ENCODE peak calls at places on chromosomes 3 and 15, in six cellular contexts. One of them, this sample, is unnamed.
A peak's percentile ranks its signal among the peaks of the same experiment; 100 is the strongest.

GRCh38 chr3:29705906-29706507 is 425.1 kb downstream of the RBMS3 start:
- DNase-seq in IMR-90: no peak
- DNase-seq in H1: no peak
- DNase-seq in H9: no peak
- DNase-seq in neuronal stem cell: no peak
- DNase-seq in mesenchymal stem cell: no peak
- DNase-seq in this sample: no peak

GRCh38 chr3:7728566-7729519 is 772.8 kb upstream of the LMCD1 start:
- DNase-seq in IMR-90: no peak
- DNase-seq in H1: no peak
- DNase-seq in H9: no peak
- DNase-seq in neuronal stem cell: no peak
- DNase-seq in mesenchymal stem cell: no peak
- DNase-seq in this sample: no peak

GRCh38 chr15:48062476-48062875 is 58.3 kb upstream of the SLC24A5 start:
- DNase-seq in IMR-90: peak; percentile 61
- DNase-seq in H1: no peak
- DNase-seq in H9: no peak
- DNase-seq in neuronal stem cell: no peak
- DNase-seq in mesenchymal stem cell: peak; percentile 82
- DNase-seq in this sample: no peak

GRCh38 chr3:13539285-13539625 is 9.7 kb upstream of the FBLN2 start:
- DNase-seq in IMR-90: peak; percentile 75
- DNase-seq in H1: no peak
- DNase-seq in H9: no peak
- DNase-seq in neuronal stem cell: no peak
- DNase-seq in mesenchymal stem cell: peak; percentile 54
- DNase-seq in this sample: peak; percentile 69

GRCh38 chr15:85756411-85757072 is 38.2 kb downstream of the KLHL25 start:
- DNase-seq in IMR-90: no peak
- DNase-seq in H1: no peak
- DNase-seq in H9: no peak
- DNase-seq in neuronal stem cell: no peak
- DNase-seq in mesenchymal stem cell: no peak
- DNase-seq in this sample: peak; percentile 80

GRCh38 chr3:128339491-128340012 is 127.1 kb downstream of the DNAJB8 start:
- DNase-seq in IMR-90: no peak
- DNase-seq in H1: no peak
- DNase-seq in H9: no peak
- DNase-seq in neuronal stem cell: no peak
- DNase-seq in mesenchymal stem cell: no peak
- DNase-seq in this sample: no peak

GRCh38 chr3:70811880-70812279 is 499.4 kb upstream of the MDFIC2 start:
- DNase-seq in IMR-90: peak; percentile 81
- DNase-seq in H1: no peak
- DNase-seq in H9: no peak
- DNase-seq in neuronal stem cell: no peak
- DNase-seq in mesenchymal stem cell: peak; percentile 92
- DNase-seq in this sample: peak; percentile 21

GRCh38 chr15:71784719-71785118 is 25.6 kb upstream of the NR2E3 start:
- DNase-seq in IMR-90: no peak
- DNase-seq in H1: peak; percentile 85
- DNase-seq in H9: no peak
- DNase-seq in neuronal stem cell: no peak
- DNase-seq in mesenchymal stem cell: no peak
- DNase-seq in this sample: peak; percentile 19

GRCh38 chr3:29307229-29307796 is 26.4 kb downstream of the RBMS3 start:
- DNase-seq in IMR-90: peak; percentile 83
- DNase-seq in H1: no peak
- DNase-seq in H9: no peak
- DNase-seq in neuronal stem cell: no peak
- DNase-seq in mesenchymal stem cell: peak; percentile 84
- DNase-seq in this sample: no peak

GRCh38 chr3:112111785-112112402 is 21.2 kb downstream of the GCSAM start:
- DNase-seq in IMR-90: peak; percentile 77
- DNase-seq in H1: no peak
- DNase-seq in H9: peak; percentile 71
- DNase-seq in neuronal stem cell: peak; percentile 59
- DNase-seq in mesenchymal stem cell: peak; percentile 60
- DNase-seq in this sample: peak; percentile 66

GRCh38 chr15:33801954-33802353 is 166.3 kb upstream of the CHRM5 start:
- DNase-seq in IMR-90: no peak
- DNase-seq in H1: no peak
- DNase-seq in H9: no peak
- DNase-seq in neuronal stem cell: no peak
- DNase-seq in mesenchymal stem cell: no peak
- DNase-seq in this sample: no peak

GRCh38 chr3:29313074-29313473 is 32.2 kb downstream of the RBMS3 start:
- DNase-seq in IMR-90: peak; percentile 59
- DNase-seq in H1: no peak
- DNase-seq in H9: no peak
- DNase-seq in neuronal stem cell: no peak
- DNase-seq in mesenchymal stem cell: no peak
- DNase-seq in this sample: no peak

GRCh38 chr15:71730277-71731144 is 79.8 kb upstream of the NR2E3 start:
- DNase-seq in IMR-90: peak; percentile 77
- DNase-seq in H1: peak; percentile 54
- DNase-seq in H9: peak; percentile 42
- DNase-seq in neuronal stem cell: peak; percentile 35
- DNase-seq in mesenchymal stem cell: peak; percentile 68
- DNase-seq in this sample: peak; percentile 80

GRCh38 chr15:23416349-23417276 is 30.4 kb downstream of the GOLGA6L2 start:
- DNase-seq in IMR-90: no peak
- DNase-seq in H1: peak; percentile 77
- DNase-seq in H9: peak; percentile 67
- DNase-seq in neuronal stem cell: no peak
- DNase-seq in mesenchymal stem cell: no peak
- DNase-seq in this sample: no peak

GRCh38 chr15:21260966-21261395 is 179.3 kb downstream of the POTEB3 start:
- DNase-seq in IMR-90: no peak
- DNase-seq in H1: no peak
- DNase-seq in H9: no peak
- DNase-seq in neuronal stem cell: no peak
- DNase-seq in mesenchymal stem cell: no peak
- DNase-seq in this sample: no peak

GRCh38 chr3:100665230-100665629 is 44.1 kb upstream of the TFG start:
- DNase-seq in IMR-90: no peak
- DNase-seq in H1: no peak
- DNase-seq in H9: no peak
- DNase-seq in neuronal stem cell: no peak
- DNase-seq in mesenchymal stem cell: no peak
- DNase-seq in this sample: no peak

GRCh38 chr3:67386446-67386845 is 268.0 kb downstream of the SUCLG2 start:
- DNase-seq in IMR-90: peak; percentile 11
- DNase-seq in H1: no peak
- DNase-seq in H9: no peak
- DNase-seq in neuronal stem cell: no peak
- DNase-seq in mesenchymal stem cell: no peak
- DNase-seq in this sample: no peak

GRCh38 chr15:100152463-100152862 is 189.3 kb downstream of the ADAMTS17 start:
- DNase-seq in IMR-90: no peak
- DNase-seq in H1: no peak
- DNase-seq in H9: no peak
- DNase-seq in neuronal stem cell: no peak
- DNase-seq in mesenchymal stem cell: no peak
- DNase-seq in this sample: no peak

GRCh38 chr15:49145651-49146609 is 9.5 kb downstream of the COPS2 start:
- DNase-seq in IMR-90: peak; percentile 73
- DNase-seq in H1: no peak
- DNase-seq in H9: no peak
- DNase-seq in neuronal stem cell: peak; percentile 46
- DNase-seq in mesenchymal stem cell: peak; percentile 71
- DNase-seq in this sample: peak; percentile 52

GRCh38 chr3:4736284-4736861 is 242.9 kb upstream of the BHLHE40 start:
- DNase-seq in IMR-90: peak; percentile 50
- DNase-seq in H1: no peak
- DNase-seq in H9: no peak
- DNase-seq in neuronal stem cell: no peak
- DNase-seq in mesenchymal stem cell: no peak
- DNase-seq in this sample: peak; percentile 55

GRCh38 chr3:125460233-125460632 is 59.8 kb downstream of the SNX4 start:
- DNase-seq in IMR-90: no peak
- DNase-seq in H1: no peak
- DNase-seq in H9: no peak
- DNase-seq in neuronal stem cell: no peak
- DNase-seq in mesenchymal stem cell: no peak
- DNase-seq in this sample: no peak

GRCh38 chr3:4986175-4986610 is 7.0 kb downstream of the BHLHE40 start:
- DNase-seq in IMR-90: peak; percentile 64
- DNase-seq in H1: no peak
- DNase-seq in H9: no peak
- DNase-seq in neuronal stem cell: no peak
- DNase-seq in mesenchymal stem cell: no peak
- DNase-seq in this sample: no peak

GRCh38 chr3:172038823-172039222 is 555 bp upstream of the FNDC3B start:
- DNase-seq in IMR-90: peak; percentile 49
- DNase-seq in H1: no peak
- DNase-seq in H9: peak; percentile 47
- DNase-seq in neuronal stem cell: no peak
- DNase-seq in mesenchymal stem cell: peak; percentile 67
- DNase-seq in this sample: no peak

GRCh38 chr3:172042136-172042535 is 2.8 kb downstream of the FNDC3B start:
- DNase-seq in IMR-90: no peak
- DNase-seq in H1: no peak
- DNase-seq in H9: no peak
- DNase-seq in neuronal stem cell: no peak
- DNase-seq in mesenchymal stem cell: peak; percentile 63
- DNase-seq in this sample: peak; percentile 64

GRCh38 chr3:172040976-172041963 is 1.9 kb downstream of the FNDC3B start:
- DNase-seq in IMR-90: peak; percentile 41
- DNase-seq in H1: no peak
- DNase-seq in H9: no peak
- DNase-seq in neuronal stem cell: no peak
- DNase-seq in mesenchymal stem cell: peak; percentile 60
- DNase-seq in this sample: peak; percentile 52

GRCh38 chr3:172039352-172040077 is at the start of gene FNDC3B:
- DNase-seq in IMR-90: peak; percentile 95
- DNase-seq in H1: peak; percentile 98
- DNase-seq in H9: peak; percentile 96
- DNase-seq in neuronal stem cell: peak; percentile 96
- DNase-seq in mesenchymal stem cell: peak; percentile 97
- DNase-seq in this sample: peak; percentile 98

DNA sequence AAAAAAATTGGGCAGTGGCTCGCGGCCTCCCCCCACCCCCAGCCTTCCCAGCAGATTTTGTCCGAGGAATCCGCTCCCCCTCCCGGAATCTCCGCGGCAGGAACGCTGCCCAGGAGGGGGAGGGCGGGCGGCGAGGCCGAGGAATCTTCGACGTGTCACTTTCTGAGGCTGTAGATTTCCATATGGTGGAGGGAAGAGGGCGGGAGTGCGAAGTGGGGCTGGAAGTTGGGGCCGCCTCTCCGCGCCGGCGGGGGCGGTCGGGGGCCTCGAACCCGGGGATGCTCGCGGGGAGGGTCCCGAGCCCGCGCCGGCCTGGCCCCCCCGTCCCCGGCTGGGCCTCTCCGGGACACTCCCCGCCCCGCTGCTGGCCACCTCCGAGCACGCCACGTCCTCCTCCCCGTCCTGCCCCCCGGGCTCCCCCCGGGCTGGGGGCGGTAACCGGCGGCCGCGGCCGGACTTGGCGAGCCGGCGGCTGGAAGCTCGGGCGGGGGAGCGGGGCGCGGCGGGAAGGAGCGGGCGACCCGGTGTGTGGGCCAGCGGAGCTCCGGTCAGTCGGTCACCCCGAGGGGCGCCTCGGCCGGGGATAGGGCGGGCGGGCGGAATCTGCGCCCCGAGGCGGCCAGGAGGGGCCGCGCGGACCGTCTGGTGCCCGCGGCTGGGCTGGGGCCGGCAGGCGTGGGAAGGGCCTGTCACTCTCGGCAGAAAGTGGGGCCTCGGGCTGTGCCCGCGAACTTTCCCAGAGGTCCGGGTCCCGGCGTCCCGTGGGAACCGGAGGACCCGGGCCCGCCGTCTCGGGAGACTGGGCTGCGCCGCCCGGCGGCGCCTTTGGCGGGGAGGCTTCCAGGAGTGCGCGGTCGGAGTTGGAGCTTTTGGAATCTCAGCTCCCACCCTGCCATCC is 949 bp downstream of the FNDC3B start:
- DNase-seq in IMR-90: peak; percentile 86
- DNase-seq in H1: peak; percentile 76
- DNase-seq in H9: peak; percentile 75
- DNase-seq in neuronal stem cell: peak; percentile 70
- DNase-seq in mesenchymal stem cell: peak; percentile 88
- DNase-seq in this sample: peak; percentile 93
- H4K8ac ChIP-seq in IMR-90: peak overlapping the region; percentile 60
- H4K8ac ChIP-seq in H1: peak overlapping the region; percentile 94
- H4K8ac ChIP-seq in H9: no peak overlapping the region
- H4K8ac ChIP-seq in neuronal stem cell: no peak overlapping the region
- H4K8ac ChIP-seq in mesenchymal stem cell: peak overlapping the region; percentile 98
- H4K8ac ChIP-seq in this sample: peak overlapping the region; percentile 86

GRCh38 chr3:105422645-105423044 is 55.9 kb downstream of the ALCAM start:
- DNase-seq in IMR-90: no peak
- DNase-seq in H1: no peak
- DNase-seq in H9: no peak
- DNase-seq in neuronal stem cell: no peak
- DNase-seq in mesenchymal stem cell: no peak
- DNase-seq in this sample: no peak
- H3K9me3 ChIP-seq in IMR-90: no peaks in the 10 kb centered on the region
- H3K9me3 ChIP-seq in H1: no peaks in the 10 kb centered on the region
- H3K9me3 ChIP-seq in H9: no peaks in the 10 kb centered on the region
- H3K9me3 ChIP-seq in neuronal stem cell: no peaks in the 10 kb centered on the region
- H3K9me3 ChIP-seq in mesenchymal stem cell: no peaks in the 10 kb centered on the region
- H3K9me3 ChIP-seq in this sample: no peaks in the 10 kb centered on the region

DNA sequence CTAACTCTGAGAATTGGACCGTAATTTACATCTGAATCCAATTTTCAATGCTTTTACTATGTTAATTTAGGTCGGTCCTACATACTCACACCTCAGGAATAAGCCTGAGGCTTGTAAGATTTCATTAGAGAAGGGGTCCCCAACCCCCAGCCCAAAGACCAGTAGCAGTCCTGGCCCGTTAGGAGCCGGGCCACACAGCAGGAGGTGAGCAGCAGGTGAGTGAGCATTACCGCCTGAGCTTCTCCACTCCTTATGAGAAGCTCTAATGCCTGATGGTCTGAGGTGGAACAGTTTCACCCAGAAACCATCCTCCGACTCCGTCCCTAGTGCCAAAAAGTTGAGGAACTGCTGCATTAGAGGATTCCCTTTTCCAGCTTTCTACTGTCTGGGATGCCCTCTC is 757.3 kb downstream of the SI start:
- DNase-seq in IMR-90: no peak
- DNase-seq in H1: no peak
- DNase-seq in H9: no peak
- DNase-seq in neuronal stem cell: no peak
- DNase-seq in mesenchymal stem cell: no peak
- DNase-seq in this sample: no peak
- H3K4ac ChIP-seq in IMR-90: no peak overlapping the region
- H3K4ac ChIP-seq in H1: no peak overlapping the region
- H3K4ac ChIP-seq in H9: no peak overlapping the region
- H3K4ac ChIP-seq in neuronal stem cell: no peak overlapping the region
- H3K4ac ChIP-seq in mesenchymal stem cell: no peak overlapping the region
- H3K4ac ChIP-seq in this sample: no peak overlapping the region

DNA sequence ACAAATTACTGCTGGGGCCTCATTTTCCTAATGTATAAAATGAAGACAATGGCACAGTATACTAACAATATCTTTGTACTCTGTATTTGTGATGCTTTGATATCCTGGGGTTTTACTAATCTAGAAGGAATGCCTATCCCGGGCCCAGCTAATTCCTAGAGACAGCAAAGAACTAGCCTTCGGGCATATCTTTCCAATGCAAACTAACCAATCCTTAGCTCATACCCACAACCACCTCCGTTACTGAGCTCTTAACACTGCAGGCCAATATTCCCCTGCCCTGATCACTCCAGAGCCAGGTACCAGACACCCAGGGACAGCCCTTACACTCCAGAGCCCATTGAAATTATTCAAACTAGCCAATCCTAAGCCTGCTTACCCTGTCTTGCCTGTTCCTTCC is 309.0 kb downstream of the ULK4 start:
- DNase-seq in IMR-90: peak; percentile 20
- DNase-seq in H1: no peak
- DNase-seq in H9: no peak
- DNase-seq in neuronal stem cell: no peak
- DNase-seq in mesenchymal stem cell: no peak
- DNase-seq in this sample: peak; percentile 58
- H4K8ac ChIP-seq in IMR-90: no peak overlapping the region
- H4K8ac ChIP-seq in H1: no peak overlapping the region
- H4K8ac ChIP-seq in H9: no peak overlapping the region
- H4K8ac ChIP-seq in neuronal stem cell: no peak overlapping the region
- H4K8ac ChIP-seq in mesenchymal stem cell: no peak overlapping the region
- H4K8ac ChIP-seq in this sample: no peak overlapping the region